ENCODE peak calls at places on chromosomes 16 and 17, in five cellular contexts. C, M, G, O and I are unnamed samples.

GRCh38 chr16:2527071-2527783 is 4.0 kb downstream of the CEMP1 start:
- DNase-seq in C (no peak), M (no peak), G (no peak), O (no peak), I (no peak)

GRCh38 chr17:74485841-74486240 is 19.4 kb downstream of the CD300A start:
- DNase-seq in C (no peak), M (no peak), G (no peak), O (no peak), I (no peak)

GRCh38 chr16:57858635-57859034 is 56.3 kb upstream of the KIFC3 start:
- DNase-seq in C (no peak), M (no peak), G (no peak), O (no peak), I (no peak)

GRCh38 chr16:1655269-1655807 is 22.7 kb upstream of the JPT2 start:
- DNase-seq in C (no peak), M (no peak), G (no peak), O (no peak), I (no peak)

GRCh38 chr17:80187493-80187892 is 17.7 kb downstream of the CARD14 start:
- DNase-seq in C (peak; percentile 29), M (no peak), G (peak; percentile 77), O (no peak), I (no peak)

GRCh38 chr17:34584805-34585416 is 5.5 kb downstream of the TMEM132E start:
- DNase-seq in C (peak; percentile 13), M (no peak), G (no peak), O (no peak), I (no peak)

GRCh38 chr17:66240630-66241029 is 11.4 kb upstream of the APOH start:
- DNase-seq in C (peak; percentile 55), M (no peak), G (no peak), O (no peak), I (no peak)

GRCh38 chr16:27922433-27922832 is 141.1 kb downstream of the GSG1L start:
- DNase-seq in C (no peak), M (no peak), G (no peak), O (no peak), I (peak; percentile 7)

GRCh38 chr17:34220045-34220775 is 34.9 kb upstream of the CCL2 start:
- DNase-seq in C (no peak), M (no peak), G (no peak), O (no peak), I (no peak)

GRCh38 chr16:18013863-18014262 is 322.7 kb downstream of the NPIPA8 start:
- DNase-seq in C (no peak), M (no peak), G (no peak), O (no peak), I (no peak)

GRCh38 chr17:70144260-70144846 is 25.0 kb upstream of the KCNJ2 start:
- DNase-seq in C (peak; percentile 48), M (no peak), G (no peak), O (no peak), I (no peak)

GRCh38 chr17:44757045-44757917 is 1.5 kb upstream of the ADAM11 start:
- DNase-seq in C (no peak), M (no peak), G (no peak), O (no peak), I (no peak)

GRCh38 chr16:54156349-54156748 is 130.2 kb downstream of the IRX3 start:
- DNase-seq in C (no peak), M (no peak), G (no peak), O (no peak), I (no peak)

GRCh38 chr17:78879679-78880186 is 23.3 kb downstream of the CEP295NL start:
- DNase-seq in C (peak; percentile 96), M (peak; percentile 80), G (peak; percentile 46), O (no peak), I (peak; percentile 70)

GRCh38 chr16:50501251-50501650 is 46.9 kb upstream of the NKD1 start:
- DNase-seq in C (no peak), M (no peak), G (no peak), O (no peak), I (no peak)

GRCh38 chr16:88686062-88686438 is 257 bp downstream of the SNAI3 start:
- DNase-seq in C (no peak), M (no peak), G (peak; percentile 59), O (no peak), I (no peak)

GRCh38 chr17:12597895-12598294 is 67.8 kb upstream of the MYOCD start:
- DNase-seq in C (no peak), M (no peak), G (no peak), O (no peak), I (no peak)

GRCh38 chr16:10808850-10809249 is 9.7 kb downstream of the TVP23A start:
- DNase-seq in C (no peak), M (no peak), G (no peak), O (no peak), I (no peak)

GRCh38 chr17:72219824-72220473 is 99.1 kb downstream of the SOX9 start:
- DNase-seq in C (no peak), M (no peak), G (no peak), O (no peak), I (no peak)

GRCh38 chr16:87045462-87046216 is 271.6 kb downstream of the C16orf95 start:
- DNase-seq in C (no peak), M (no peak), G (no peak), O (no peak), I (no peak)

GRCh38 chr17:57084361-57084801 is 665 bp upstream of the AKAP1 start:
- DNase-seq in C (peak; percentile 23), M (no peak), G (no peak), O (no peak), I (no peak)

GRCh38 chr17:57088298-57088697 is 3.3 kb downstream of the AKAP1 start:
- DNase-seq in C (no peak), M (no peak), G (no peak), O (no peak), I (no peak)

GRCh38 chr17:57086069-57086930 is 1.3 kb downstream of the AKAP1 start:
- DNase-seq in C (no peak), M (peak; percentile 67), G (peak; percentile 38), O (peak; percentile 19), I (peak; percentile 20)

GRCh38 chr17:57085448-57086068 is 512 bp downstream of the AKAP1 start:
- DNase-seq in C (peak; percentile 23), M (peak; percentile 78), G (peak; percentile 70), O (peak; percentile 49), I (peak; percentile 65)

DNA sequence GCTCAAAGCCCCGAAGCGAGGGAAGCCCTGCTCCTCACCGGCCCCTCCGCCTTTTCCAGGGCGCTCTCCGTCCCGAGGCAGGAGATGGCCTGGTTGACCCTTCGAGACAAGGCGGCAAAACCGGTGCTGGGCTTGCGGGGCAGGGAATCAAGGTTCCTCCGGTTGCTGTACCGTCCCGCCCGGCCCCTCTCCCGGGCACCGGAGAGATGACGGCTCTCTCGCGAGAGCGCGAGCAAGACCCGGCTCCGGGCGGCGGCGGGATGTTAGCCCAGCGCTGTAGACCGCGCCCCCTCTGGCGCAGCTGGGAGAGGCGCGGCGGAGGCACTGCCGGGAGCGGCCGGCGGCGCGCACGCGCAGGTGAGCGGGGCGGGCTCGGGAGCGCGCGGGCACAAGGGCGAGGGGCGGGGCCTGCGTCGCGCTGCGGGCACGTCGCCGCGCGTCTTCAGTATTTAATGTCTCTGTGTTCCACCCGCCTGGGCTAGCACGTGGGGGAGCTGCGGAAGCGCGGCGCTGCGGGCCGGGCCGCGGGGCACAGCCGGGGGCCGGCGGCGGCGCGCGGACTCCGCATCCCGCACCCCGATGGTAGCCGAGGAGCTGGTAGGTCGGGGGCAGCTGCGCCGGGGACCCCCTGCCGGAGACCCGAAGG is at the start of gene AKAP1:
- DNase-seq in C (peak; percentile 91), M (peak; percentile 97), G (peak; percentile 97), O (peak; percentile 87), I (peak; percentile 96)
- TF ChIP-seq CTCF in C (no peak), M (peak; percentile 18), G (no peak), O (peak; percentile 22), I (peak; percentile 50)

DNA sequence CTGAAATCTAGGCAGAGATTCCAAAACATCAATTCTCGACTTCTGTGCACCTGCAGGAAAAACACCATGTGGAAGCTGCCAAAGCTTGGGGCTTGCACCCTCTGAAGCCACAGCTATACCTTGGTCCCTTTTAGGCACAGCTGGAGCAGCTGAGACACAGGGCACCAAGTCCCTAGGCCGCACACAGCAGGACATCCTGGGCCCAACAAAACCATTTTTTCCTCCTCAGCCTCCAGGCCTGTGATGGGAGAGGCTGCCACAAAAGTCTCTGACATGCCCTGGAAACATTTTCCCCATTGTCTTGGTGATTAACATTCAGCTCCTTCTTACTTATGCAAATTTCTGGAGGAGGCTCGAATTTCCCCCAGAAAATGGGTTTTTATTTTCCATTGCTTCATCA is 24.3 kb upstream of the COL1A1 start:
- DNase-seq in C (no peak), M (no peak), G (no peak), O (no peak), I (no peak)
- TF ChIP-seq CTCF in C (no peak), M (no peak), G (no peak), O (no peak), I (no peak)

GRCh38 chr16:30358577-30358936 is 3.4 kb upstream of the CD2BP2 start:
- DNase-seq in C (no peak), M (no peak), G (no peak), O (no peak), I (no peak)
- TF ChIP-seq CTCF in C (no peak), M (no peak), G (no peak), O (no peak), I (peak; percentile 18)

DNA sequence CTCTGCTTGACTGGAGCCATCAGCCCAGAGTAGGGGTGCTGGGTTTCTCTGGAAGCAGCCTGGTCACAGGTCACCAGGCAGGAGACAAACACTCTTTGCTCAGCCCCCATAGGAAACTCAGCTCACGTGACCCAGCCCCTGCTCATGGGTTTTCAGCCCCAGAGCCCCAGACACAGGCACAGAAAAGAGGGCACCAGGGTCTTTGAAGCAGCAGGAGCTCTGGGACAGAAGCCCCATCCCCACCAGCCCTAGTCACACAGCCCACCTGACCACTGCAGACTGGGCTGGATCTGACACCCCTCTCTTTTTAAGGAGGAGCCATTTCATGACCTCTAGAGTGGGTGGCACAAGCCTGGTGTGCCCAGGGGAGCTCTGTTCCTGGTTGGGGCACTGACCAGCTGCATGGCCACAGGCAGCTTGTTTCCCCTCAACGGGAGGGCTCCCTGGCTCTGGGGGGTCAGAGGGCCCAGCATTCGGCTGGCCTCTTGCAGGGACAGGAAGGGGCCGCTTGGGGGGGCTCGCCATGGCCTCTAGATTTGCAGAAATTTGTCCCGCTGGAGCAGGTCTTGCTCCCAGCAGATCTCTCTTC is 13.8 kb upstream of the CD79B start:
- DNase-seq in C (no peak), M (no peak), G (no peak), O (no peak), I (no peak)
- TF ChIP-seq CTCF in C (no peak), M (no peak), G (no peak), O (no peak), I (no peak)

GRCh38 chr16:47316686-47317085 is 144.2 kb downstream of the ITFG1 start:
- DNase-seq in C (no peak), M (no peak), G (no peak), O (no peak), I (no peak)

GRCh38 chr16:47311738-47312505 is 148.9 kb downstream of the ITFG1 start:
- DNase-seq in C (peak; percentile 3), M (no peak), G (peak; percentile 14), O (no peak), I (no peak)

GRCh38 chr16:47320546-47321315 is 140.1 kb downstream of the ITFG1 start:
- DNase-seq in C (peak; percentile 6), M (no peak), G (no peak), O (no peak), I (no peak)

GRCh38 chr16:47323241-47323640 is 137.6 kb downstream of the ITFG1 start:
- DNase-seq in C (no peak), M (no peak), G (no peak), O (no peak), I (no peak)

GRCh38 chr16:47317465-47318240 is 143.2 kb downstream of the ITFG1 start:
- DNase-seq in C (no peak), M (no peak), G (no peak), O (no peak), I (no peak)
- TF ChIP-seq CTCF in C (no peak), M (no peak), G (no peak), O (no peak), I (no peak)